ENCODE peak calls at places on chromosome 7, in five cellular contexts. One of them, this sample, is unnamed. For H3K4me1, the result is how much of the 10 kb centered on the place peaks cover.

GRCh38 chr7:34061175-34061574 is 155.8 kb downstream of the BMPER start:
- DNase-seq in SK-N-SH: no peak
- DNase-seq in breast epithelium: no peak
- DNase-seq in HCT116: no peak
- DNase-seq in effector memory CD4-positive, alpha-beta T cell: no peak
- DNase-seq in this sample: no peak

GRCh38 chr7:84264341-84264740 is 69.8 kb upstream of the SEMA3A start:
- DNase-seq in SK-N-SH: peak
- DNase-seq in breast epithelium: no peak
- DNase-seq in HCT116: no peak
- DNase-seq in effector memory CD4-positive, alpha-beta T cell: no peak
- DNase-seq in this sample: no peak

GRCh38 chr7:86667732-86668131 is 24.0 kb downstream of the GRM3 start:
- DNase-seq in SK-N-SH: no peak
- DNase-seq in breast epithelium: no peak
- DNase-seq in HCT116: peak
- DNase-seq in effector memory CD4-positive, alpha-beta T cell: no peak
- DNase-seq in this sample: no peak

GRCh38 chr7:21566094-21566493 is 23.3 kb downstream of the DNAH11 start:
- DNase-seq in SK-N-SH: no peak
- DNase-seq in breast epithelium: no peak
- DNase-seq in HCT116: no peak
- DNase-seq in effector memory CD4-positive, alpha-beta T cell: no peak
- DNase-seq in this sample: no peak

GRCh38 chr7:18489624-18490023 is 5.9 kb upstream of the HDAC9 start:
- DNase-seq in SK-N-SH: no peak
- DNase-seq in breast epithelium: no peak
- DNase-seq in HCT116: no peak
- DNase-seq in effector memory CD4-positive, alpha-beta T cell: no peak
- DNase-seq in this sample: no peak

GRCh38 chr7:128203710-128204214 is 37.3 kb upstream of the LEP start:
- DNase-seq in SK-N-SH: no peak
- DNase-seq in breast epithelium: no peak
- DNase-seq in HCT116: no peak
- DNase-seq in effector memory CD4-positive, alpha-beta T cell: no peak
- DNase-seq in this sample: no peak

GRCh38 chr7:112160130-112160770 is 45.9 kb downstream of the DOCK4 start:
- DNase-seq in SK-N-SH: peak
- DNase-seq in breast epithelium: no peak
- DNase-seq in HCT116: no peak
- DNase-seq in effector memory CD4-positive, alpha-beta T cell: no peak
- DNase-seq in this sample: no peak

GRCh38 chr7:51606601-51607154 is 290.1 kb upstream of the COBL start:
- DNase-seq in SK-N-SH: no peak
- DNase-seq in breast epithelium: no peak
- DNase-seq in HCT116: peak
- DNase-seq in effector memory CD4-positive, alpha-beta T cell: no peak
- DNase-seq in this sample: no peak

DNA sequence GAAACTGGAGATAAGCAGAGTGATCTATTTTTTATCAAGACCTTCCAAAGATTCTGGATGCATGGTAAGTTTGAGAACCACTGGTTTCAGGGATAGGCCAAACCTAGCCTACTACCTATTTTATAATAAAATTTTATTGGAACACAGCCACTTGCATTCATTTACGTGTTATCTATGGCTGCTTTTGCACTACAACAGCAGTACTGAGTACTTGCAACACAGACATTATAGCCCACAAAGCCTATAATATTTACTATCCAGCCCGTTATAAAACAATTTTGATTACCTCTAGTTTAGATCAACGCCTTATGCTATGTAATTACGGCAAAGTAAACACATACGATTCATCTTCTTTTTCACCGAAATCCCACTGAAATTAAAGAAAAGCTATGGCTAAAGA is 18.4 kb downstream of the STEAP1 start:
- DNase-seq in SK-N-SH: no peak
- DNase-seq in breast epithelium: no peak
- DNase-seq in HCT116: no peak
- DNase-seq in effector memory CD4-positive, alpha-beta T cell: no peak
- DNase-seq in this sample: no peak
- H3K4me3 ChIP-seq in SK-N-SH: no peak
- H3K4me3 ChIP-seq in breast epithelium: no peak
- H3K4me3 ChIP-seq in HCT116: no peak
- H3K4me3 ChIP-seq in effector memory CD4-positive, alpha-beta T cell: no peak
- H3K4me3 ChIP-seq in this sample: no peak

GRCh38 chr7:152909280-152909679 is 149.7 kb downstream of the ACTR3B start:
- DNase-seq in SK-N-SH: no peak
- DNase-seq in breast epithelium: no peak
- DNase-seq in HCT116: no peak
- DNase-seq in effector memory CD4-positive, alpha-beta T cell: no peak
- DNase-seq in this sample: no peak
- H3K27ac ChIP-seq in SK-N-SH: no peak
- H3K27ac ChIP-seq in breast epithelium: no peak
- H3K27ac ChIP-seq in HCT116: no peak
- H3K27ac ChIP-seq in effector memory CD4-positive, alpha-beta T cell: no peak
- H3K27ac ChIP-seq in this sample: no peak

GRCh38 chr7:30474485-30474884 is 4.1 kb downstream of the NOD1 start:
- DNase-seq in SK-N-SH: no peak
- DNase-seq in breast epithelium: no peak
- DNase-seq in HCT116: no peak
- DNase-seq in effector memory CD4-positive, alpha-beta T cell: no peak
- DNase-seq in this sample: no peak

GRCh38 chr7:30475580-30475979 is 3.0 kb downstream of the NOD1 start:
- DNase-seq in SK-N-SH: no peak
- DNase-seq in breast epithelium: no peak
- DNase-seq in HCT116: no peak
- DNase-seq in effector memory CD4-positive, alpha-beta T cell: no peak
- DNase-seq in this sample: no peak

GRCh38 chr7:30478349-30479228 is at the start of gene NOD1:
- DNase-seq in SK-N-SH: peak
- DNase-seq in breast epithelium: peak
- DNase-seq in HCT116: peak
- DNase-seq in effector memory CD4-positive, alpha-beta T cell: peak
- DNase-seq in this sample: peak

GRCh38 chr7:30474893-30475292 is 3.7 kb downstream of the NOD1 start:
- DNase-seq in SK-N-SH: no peak
- DNase-seq in breast epithelium: no peak
- DNase-seq in HCT116: no peak
- DNase-seq in effector memory CD4-positive, alpha-beta T cell: no peak
- DNase-seq in this sample: no peak

DNA sequence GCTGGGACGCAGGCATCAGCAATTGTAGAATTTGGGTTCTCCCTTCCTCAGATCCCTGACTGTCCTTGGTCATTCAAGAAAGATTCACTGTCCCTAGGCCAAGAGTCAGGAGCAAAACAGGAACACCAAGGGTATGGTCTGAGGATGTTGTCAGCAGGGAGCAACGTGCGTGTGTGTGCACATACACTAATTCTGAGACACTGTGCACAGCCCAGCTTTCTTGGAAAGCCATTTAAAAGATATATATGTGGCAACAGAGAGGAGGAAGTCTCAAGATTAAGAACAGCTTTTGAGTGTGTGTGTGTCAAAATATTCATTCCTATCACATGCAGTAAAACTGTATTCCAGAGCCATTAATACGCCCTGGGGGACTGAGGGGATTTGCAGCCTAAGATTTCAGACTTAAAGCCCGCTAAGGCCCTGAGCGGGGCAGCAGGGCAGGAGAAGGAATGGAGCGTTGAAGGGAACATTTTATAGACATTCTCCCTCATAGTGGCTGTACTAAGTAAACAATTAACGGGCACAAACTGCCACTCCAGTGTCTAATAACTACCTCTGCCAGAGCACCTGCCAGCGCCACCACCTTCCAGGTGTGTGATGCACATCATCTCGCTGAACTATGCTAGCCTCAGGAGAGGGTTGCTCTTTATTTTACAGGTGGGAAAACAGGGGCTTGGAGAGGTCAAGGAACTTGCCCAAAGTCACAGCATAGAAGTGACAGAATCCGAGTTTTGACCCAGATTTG is 2.0 kb downstream of the NOD1 start:
- DNase-seq in SK-N-SH: no peak
- DNase-seq in breast epithelium: no peak
- DNase-seq in HCT116: no peak
- DNase-seq in effector memory CD4-positive, alpha-beta T cell: no peak
- DNase-seq in this sample: peak
- H3K4me1 ChIP-seq in SK-N-SH: half or more
- H3K4me1 ChIP-seq in breast epithelium: under half
- H3K4me1 ChIP-seq in HCT116: under half
- H3K4me1 ChIP-seq in effector memory CD4-positive, alpha-beta T cell: under half
- H3K4me1 ChIP-seq in this sample: under half

GRCh38 chr7:151495360-151495759 is 24.3 kb downstream of the RHEB start:
- DNase-seq in SK-N-SH: no peak
- DNase-seq in breast epithelium: no peak
- DNase-seq in HCT116: no peak
- DNase-seq in effector memory CD4-positive, alpha-beta T cell: no peak
- DNase-seq in this sample: no peak
- H3K4me3 ChIP-seq in SK-N-SH: no peak
- H3K4me3 ChIP-seq in breast epithelium: no peak
- H3K4me3 ChIP-seq in HCT116: no peak
- H3K4me3 ChIP-seq in effector memory CD4-positive, alpha-beta T cell: no peak
- H3K4me3 ChIP-seq in this sample: no peak

GRCh38 chr7:28013441-28013840 is 167.2 kb downstream of the JAZF1 start:
- DNase-seq in SK-N-SH: no peak
- DNase-seq in breast epithelium: no peak
- DNase-seq in HCT116: no peak
- DNase-seq in effector memory CD4-positive, alpha-beta T cell: no peak
- DNase-seq in this sample: no peak
- H3K27ac ChIP-seq in SK-N-SH: no peak
- H3K27ac ChIP-seq in breast epithelium: no peak
- H3K27ac ChIP-seq in HCT116: no peak
- H3K27ac ChIP-seq in effector memory CD4-positive, alpha-beta T cell: no peak
- H3K27ac ChIP-seq in this sample: no peak

This sample was measured in CD4-positive, CD25-positive, alpha-beta regulatory T cell.